ENCODE peak calls at places on chromosomes 16 and 17, in four cellular contexts. E, U, Y and P are unnamed samples.

GRCh38 chr17:34797724-34798123 is 163.5 kb downstream of the CCT6B start:
- DNase-seq in E (peak), U (no peak), Y (no peak), P (no peak)

GRCh38 chr17:31580331-31581021 is 189.0 kb downstream of the RAB11FIP4 start:
- DNase-seq in E (no peak), U (no peak), Y (peak), P (no peak)

GRCh38 chr17:38797828-38798227 is 1.5 kb downstream of the PIP4K2B start:
- DNase-seq in E (no peak), U (no peak), Y (no peak), P (no peak)

GRCh38 chr16:12811441-12812198 is 7.9 kb upstream of the CPPED1 start:
- DNase-seq in E (no peak), U (no peak), Y (no peak), P (no peak)

GRCh38 chr17:80637286-80637703 is 92.7 kb downstream of the RPTOR start:
- DNase-seq in E (no peak), U (no peak), Y (peak), P (no peak)

GRCh38 chr17:58265902-58266875 is 14.5 kb downstream of the MPO start:
- DNase-seq in E (no peak), U (no peak), Y (no peak), P (no peak)

GRCh38 chr17:4772235-4772613 is 538 bp downstream of the TM4SF5 start:
- DNase-seq in E (no peak), U (no peak), Y (no peak), P (no peak)

GRCh38 chr17:76091526-76092285 is 11.9 kb downstream of the EXOC7 start:
- DNase-seq in E (no peak), U (no peak), Y (no peak), P (no peak)

GRCh38 chr17:73776978-73777567 is 132.8 kb upstream of the SDK2 start:
- DNase-seq in E (no peak), U (no peak), Y (no peak), P (no peak)

GRCh38 chr17:10612957-10613744 is 44.0 kb downstream of the MYH3 start:
- DNase-seq in E (no peak), U (no peak), Y (no peak), P (no peak)

GRCh38 chr16:66020642-66021041 is 345.8 kb upstream of the CDH5 start:
- DNase-seq in E (peak), U (no peak), Y (no peak), P (no peak)

GRCh38 chr17:45288825-45289224 is 26.9 kb upstream of the SPATA32 start:
- DNase-seq in E (no peak), U (no peak), Y (peak), P (no peak)

GRCh38 chr17:35214192-35214591 is 20.0 kb upstream of the SLC35G3 start:
- DNase-seq in E (peak), U (peak), Y (no peak), P (no peak)

GRCh38 chr17:67488161-67488560 is 111.1 kb downstream of the PITPNC1 start:
- DNase-seq in E (no peak), U (no peak), Y (peak), P (no peak)

GRCh38 chr17:12296120-12296727 is 275.5 kb downstream of the MAP2K4 start:
- DNase-seq in E (no peak), U (no peak), Y (no peak), P (no peak)

GRCh38 chr16:26133401-26133800 is 441.6 kb downstream of the HS3ST4 start:
- DNase-seq in E (no peak), U (no peak), Y (no peak), P (no peak)

GRCh38 chr16:27841911-27842310 is 221.6 kb downstream of the GSG1L start:
- DNase-seq in E (no peak), U (no peak), Y (no peak), P (no peak)

GRCh38 chr17:8503807-8504206 is 68.1 kb downstream of the NDEL1 start:
- DNase-seq in E (no peak), U (no peak), Y (no peak), P (no peak)

GRCh38 chr17:83199500-83200201 is 120.2 kb downstream of the METRNL start:
- DNase-seq in E (peak), U (peak), Y (peak), P (no peak)